ENCODE peak calls at places on chromosome 11, in four cellular contexts. N is stimulated activated CD8-positive, alpha-beta memory T cell treated with anti-CD3 and anti-CD28 coated beads, Interleukin-4, amount 100 ng/mL, for 4 hours; Z is posterior cingulate gyrus; M is dorsolateral prefrontal cortex. K is an unnamed sample.
A peak's percentile ranks its signal among the peaks of the same experiment; 100 is the strongest.

GRCh38 chr11:11028017-11028692 is 170.3 kb upstream of the ZBED5 start:
- DNase-seq in N (peak; percentile 50), Z (peak; percentile 64), M (peak; percentile 68), K (peak; percentile 84)

GRCh38 chr11:34600339-34601084 is 20.4 kb upstream of the EHF start:
- DNase-seq in N (no peak), Z (no peak), M (no peak), K (peak; percentile 86)

GRCh38 chr11:8814923-8815240 is 96.1 kb upstream of the AKIP1 start:
- DNase-seq in N (no peak), Z (no peak), M (no peak), K (no peak)

GRCh38 chr11:115384236-115384635 is 120.0 kb downstream of the CADM1 start:
- DNase-seq in N (no peak), Z (no peak), M (no peak), K (no peak)

GRCh38 chr11:65113361-65113756 is 1.7 kb downstream of the TM7SF2 start:
- DNase-seq in N (no peak), Z (no peak), M (no peak), K (peak; percentile 84)

GRCh38 chr11:79413258-79413657 is 27.6 kb downstream of the TENM4 start:
- DNase-seq in N (no peak), Z (peak; percentile 21), M (peak; percentile 44), K (peak; percentile 53)

GRCh38 chr11:132131051-132131450 is 760.6 kb downstream of the NTM start:
- DNase-seq in N (no peak), Z (no peak), M (no peak), K (no peak)

GRCh38 chr11:2653930-2654739 is 45.7 kb downstream of the KCNQ1OT1 start:
- DNase-seq in N (no peak), Z (no peak), M (no peak), K (peak; percentile 39)

GRCh38 chr11:28878025-28878424 is 769.8 kb downstream of the METTL15 start:
- DNase-seq in N (no peak), Z (no peak), M (no peak), K (no peak)

GRCh38 chr11:85665756-85666155 is 827 bp upstream of the CREBZF start:
- DNase-seq in N (no peak), Z (no peak), M (no peak), K (no peak)

GRCh38 chr11:128181090-128181485 is 406.3 kb downstream of the ETS1 start:
- DNase-seq in N (no peak), Z (no peak), M (no peak), K (no peak)

GRCh38 chr11:10379022-10379421 is 74.1 kb downstream of the ADM start:
- DNase-seq in N (no peak), Z (no peak), M (no peak), K (no peak)

GRCh38 chr11:77592727-77593126 is 3.0 kb downstream of the AQP11 start:
- DNase-seq in N (no peak), Z (no peak), M (no peak), K (no peak)

GRCh38 chr11:2150206-2150847 is 10.7 kb downstream of the INS start:
- DNase-seq in N (no peak), Z (no peak), M (no peak), K (no peak)

GRCh38 chr11:130477646-130478203 is 29.3 kb downstream of the ADAMTS15 start:
- DNase-seq in N (no peak), Z (no peak), M (no peak), K (no peak)

GRCh38 chr11:128625766-128626165 is 38.4 kb upstream of the ETS1 start:
- DNase-seq in N (no peak), Z (no peak), M (no peak), K (no peak)

GRCh38 chr11:43270468-43270867 is 41.3 kb upstream of the API5 start:
- DNase-seq in N (no peak), Z (no peak), M (no peak), K (no peak)

GRCh38 chr11:103940542-103940941 is 95.9 kb upstream of the DDI1 start:
- DNase-seq in N (no peak), Z (no peak), M (no peak), K (no peak)

GRCh38 chr11:64078294-64078693 is 42.6 kb downstream of the FLRT1 start:
- DNase-seq in N (no peak), Z (no peak), M (no peak), K (no peak)

GRCh38 chr11:2806351-2807058 is 79.1 kb downstream of the CDKN1C start:
- DNase-seq in N (no peak), Z (peak; percentile 1), M (peak; percentile 39), K (peak; percentile 53)

GRCh38 chr11:66136752-66137123 is 66.7 kb downstream of the PACS1 start:
- DNase-seq in N (no peak), Z (no peak), M (no peak), K (no peak)

GRCh38 chr11:10742460-10743208 is 8.4 kb upstream of the CTR9 start:
- DNase-seq in N (no peak), Z (no peak), M (no peak), K (no peak)

K was measured in pancreas.